ENCODE peak calls at places on chromosome 3, in nine cellular contexts. J is IMR-90, T is transverse colon, S is uterus, R is ovary, O is heart left ventricle, X is tibial nerve, P is stomach, E is adrenal gland. H is an unnamed sample.

GRCh38 chr3:151067158-151067557 is 18.3 kb upstream of the MED12L start:
- DNase-seq in J (no peak), T (no peak), S (no peak), R (no peak), O (no peak), X (no peak), P (no peak), E (no peak), H (peak; percentile 60)

GRCh38 chr3:190596341-190597285 is 82.7 kb downstream of the IL1RAP start:
- DNase-seq in J (no peak), T (no peak), S (no peak), R (no peak), O (no peak), X (no peak), P (no peak), E (no peak), H (no peak)

GRCh38 chr3:192915724-192916123 is 1.9 kb downstream of the MB21D2 start:
- DNase-seq in J (peak; percentile 36), T (no peak), S (no peak), R (no peak), O (no peak), X (no peak), P (no peak), E (no peak), H (no peak)

GRCh38 chr3:181711325-181712135 is at the start of gene SOX2:
- DNase-seq in J (peak; percentile 4), T (peak; percentile 48), S (no peak), R (no peak), O (peak; percentile 43), X (peak; percentile 45), P (peak; percentile 92), E (no peak), H (peak; percentile 53)

GRCh38 chr3:64684715-64685261 is 3.0 kb downstream of the ADAMTS9 start:
- DNase-seq in J (peak; percentile 46), T (peak; percentile 34), S (peak; percentile 64), R (peak; percentile 75), O (peak; percentile 48), X (no peak), P (no peak), E (peak; percentile 68), H (no peak)

GRCh38 chr3:186024210-186024609 is 84.7 kb downstream of the ETV5 start:
- DNase-seq in J (no peak), T (no peak), S (peak; percentile 39), R (no peak), O (peak; percentile 40), X (no peak), P (no peak), E (no peak), H (no peak)

GRCh38 chr3:24485511-24485910 is 9.1 kb downstream of the THRB start:
- DNase-seq in J (no peak), T (peak; percentile 41), S (no peak), R (no peak), O (no peak), X (no peak), P (no peak), E (no peak), H (no peak)

GRCh38 chr3:852033-852432 is 240.8 kb upstream of the CNTN6 start:
- DNase-seq in J (no peak), T (no peak), S (no peak), R (no peak), O (no peak), X (no peak), P (no peak), E (no peak), H (no peak)

GRCh38 chr3:187822402-187822801 is 77.1 kb upstream of the BCL6 start:
- DNase-seq in J (no peak), T (no peak), S (no peak), R (no peak), O (no peak), X (no peak), P (no peak), E (no peak), H (no peak)

GRCh38 chr3:14764331-14765064 is 54.3 kb upstream of the FGD5 start:
- DNase-seq in J (peak; percentile 2), T (no peak), S (no peak), R (no peak), O (no peak), X (no peak), P (no peak), E (no peak), H (no peak)
- TF ChIP-seq POLR2A in J (no peak), T (no peak), S (no peak), R (no peak), O (no peak), X (no peak), P (no peak), E (no peak), H (no peak)

GRCh38 chr3:97821810-97822775 is at the start of gene CRYBG3:
- DNase-seq in J (peak; percentile 75), T (peak; percentile 88), S (peak; percentile 82), R (peak; percentile 74), O (peak; percentile 89), X (peak; percentile 69), P (peak; percentile 84), E (peak; percentile 78), H (peak; percentile 81)
- TF ChIP-seq POLR2A in J (peak; percentile 81), T (peak; percentile 82), S (peak; percentile 92), R (peak; percentile 50), O (peak; percentile 39), X (peak; percentile 81), P (no peak), E (peak; percentile 46), H (no peak)

GRCh38 chr3:69051796-69052566 is at the start of gene TMF1:
- DNase-seq in J (peak; percentile 99), T (peak; percentile 98), S (peak; percentile 96), R (peak; percentile 96), O (peak; percentile 98), X (peak; percentile 97), P (peak; percentile 99), E (peak; percentile 99), H (no peak)
- TF ChIP-seq POLR2A in J (peak; percentile 90), T (peak; percentile 91), S (peak; percentile 83), R (peak; percentile 71), O (no peak), X (peak; percentile 67), P (no peak), E (peak; percentile 67), H (peak; percentile 93)

GRCh38 chr3:55488398-55489055 is 1.4 kb upstream of the WNT5A start:
- DNase-seq in J (peak; percentile 89), T (peak; percentile 68), S (peak; percentile 55), R (peak; percentile 76), O (peak; percentile 57), X (no peak), P (peak; percentile 61), E (peak; percentile 66), H (peak; percentile 1)
- TF ChIP-seq POLR2A in J (no peak), T (no peak), S (no peak), R (no peak), O (no peak), X (no peak), P (no peak), E (no peak), H (no peak)

GRCh38 chr3:127712461-127712860 is 39.7 kb downstream of the ABTB1 start:
- DNase-seq in J (no peak), T (no peak), S (no peak), R (no peak), O (no peak), X (no peak), P (no peak), E (no peak), H (no peak)

GRCh38 chr3:127711021-127711420 is 38.3 kb downstream of the ABTB1 start:
- DNase-seq in J (no peak), T (peak; percentile 4), S (no peak), R (no peak), O (no peak), X (no peak), P (no peak), E (no peak), H (no peak)

GRCh38 chr3:127714866-127715265 is 42.1 kb downstream of the ABTB1 start:
- DNase-seq in J (no peak), T (no peak), S (no peak), R (no peak), O (no peak), X (no peak), P (no peak), E (no peak), H (no peak)

GRCh38 chr3:127714151-127714571 is 41.4 kb downstream of the ABTB1 start:
- DNase-seq in J (no peak), T (no peak), S (no peak), R (no peak), O (peak; percentile 58), X (no peak), P (no peak), E (no peak), H (no peak)

DNA sequence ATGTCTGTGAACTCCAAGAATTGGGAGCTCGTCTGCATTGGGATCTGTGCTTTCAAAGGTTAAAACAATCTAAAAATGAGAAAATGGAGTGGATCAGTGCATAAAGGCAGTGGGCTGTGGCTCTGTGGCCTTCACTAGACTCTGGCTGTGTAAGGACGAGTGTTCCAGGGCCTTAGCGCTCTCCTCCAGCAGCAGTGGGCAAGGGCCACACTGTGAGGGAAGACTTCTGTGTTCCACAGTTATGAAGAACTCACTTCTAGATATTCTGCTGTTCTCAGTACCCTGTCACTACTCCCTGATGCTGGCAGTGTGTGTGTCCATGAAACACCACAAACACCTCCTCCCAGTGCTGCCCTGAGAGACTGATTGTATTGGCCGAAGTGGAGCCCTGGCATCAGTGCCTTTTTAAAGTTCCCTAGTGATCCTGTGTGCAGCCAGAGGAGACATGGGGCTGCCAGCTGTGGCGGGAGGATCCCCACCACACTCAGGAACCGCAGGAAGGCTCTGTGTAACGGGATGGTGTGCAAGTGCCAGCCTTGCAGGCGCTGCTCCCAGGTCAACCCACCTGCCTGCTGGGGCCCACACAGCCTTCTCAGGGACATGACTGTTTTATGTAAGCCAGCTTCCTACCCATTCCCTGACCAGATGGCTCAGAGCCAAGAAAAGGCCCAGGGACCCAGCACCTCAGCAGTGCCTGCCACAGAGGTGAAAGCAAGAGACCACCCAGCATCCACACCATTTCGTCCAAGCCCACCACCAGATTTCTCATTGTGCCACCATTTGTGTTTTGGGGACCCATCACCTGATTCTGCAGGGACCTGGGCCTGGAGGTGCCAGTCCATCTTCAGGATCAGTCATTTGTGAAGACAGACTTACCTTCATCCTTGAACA is 40.4 kb downstream of the ABTB1 start:
- DNase-seq in J (no peak), T (no peak), S (no peak), R (no peak), O (no peak), X (no peak), P (no peak), E (no peak), H (no peak)
- TF ChIP-seq POLR2A in J (no peak), T (no peak), S (no peak), R (no peak), O (no peak), X (no peak), P (no peak), E (no peak), H (no peak)

DNA sequence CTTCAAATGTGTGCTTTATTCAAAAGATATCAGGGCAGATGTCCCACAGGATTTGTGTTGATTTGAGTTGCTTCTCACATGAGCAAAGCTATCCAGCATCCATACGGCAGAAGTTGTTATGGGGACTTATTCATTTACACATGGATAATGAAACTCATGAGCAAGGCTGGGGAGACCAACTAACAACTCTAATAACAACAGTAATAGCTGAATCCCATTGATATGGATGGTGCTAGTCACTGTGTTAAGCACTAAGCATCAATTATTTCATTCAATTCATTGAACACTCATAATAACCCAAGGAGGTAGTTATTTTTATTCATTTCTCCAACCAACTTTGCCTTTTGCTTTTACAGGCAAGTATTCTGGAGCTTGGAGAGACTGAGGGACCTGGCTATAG is 1094.2 kb upstream of the CFAP20DC start:
- DNase-seq in J (no peak), T (no peak), S (no peak), R (no peak), O (no peak), X (no peak), P (no peak), E (no peak), H (no peak)
- TF ChIP-seq POLR2A in J (no peak), T (no peak), S (no peak), R (no peak), O (no peak), X (no peak), P (no peak), E (no peak), H (no peak)